ENCODE peak calls at places on chromosome 19, in five cellular contexts. K is stomach; N is Calu3; M is activated gamma-delta T cell treated with anti-CD3 and anti-CD28 coated beads, Interleukin-2, amount 50 U/mL, for 16 hours; F is activated naive CD8-positive, alpha-beta T cell treated with anti-CD3 and anti-CD28 coated beads, Interleukin-2, amount 50 U/mL, for 24 hours. T is an unnamed sample.

GRCh38 chr19:50567052-50567841 is 988 bp downstream of the LRRC4B start:
- DNase-seq in K (no peak), N (no peak), M (no peak), F (no peak), T (no peak)

GRCh38 chr19:11243798-11244169 is 4.4 kb downstream of the ANGPTL8 start:
- DNase-seq in K (no peak), N (no peak), M (no peak), F (no peak), T (no peak)

GRCh38 chr19:1042689-1043511 is 3.0 kb downstream of the ABCA7 start:
- DNase-seq in K (no peak), N (no peak), M (no peak), F (no peak), T (no peak)

GRCh38 chr19:46896076-46896794 is 35.4 kb downstream of the ARHGAP35 start:
- DNase-seq in K (no peak), N (no peak), M (no peak), F (no peak), T (no peak)

GRCh38 chr19:53086949-53087348 is 16.3 kb downstream of the ZNF160 start:
- DNase-seq in K (no peak), N (no peak), M (no peak), F (no peak), T (no peak)

GRCh38 chr19:15195987-15196682 is 4.7 kb downstream of the NOTCH3 start:
- DNase-seq in K (peak), N (peak), M (no peak), F (peak), T (peak)

GRCh38 chr19:44753932-44754742 is 5.6 kb downstream of the BCL3 start:
- DNase-seq in K (peak), N (peak), M (peak), F (peak), T (peak)

GRCh38 chr19:4120531-4120930 is 3.4 kb downstream of the MAP2K2 start:
- DNase-seq in K (no peak), N (no peak), M (no peak), F (no peak), T (no peak)

GRCh38 chr19:42076375-42076944 is 494 bp downstream of the ZNF574 start:
- DNase-seq in K (no peak), N (no peak), M (no peak), F (peak), T (no peak)

GRCh38 chr19:34960940-34961679 is 2.9 kb downstream of the ZNF792 start:
- DNase-seq in K (no peak), N (no peak), M (no peak), F (no peak), T (no peak)

GRCh38 chr19:15563325-15563794 is 51.7 kb upstream of the CYP4F8 start:
- DNase-seq in K (peak), N (peak), M (no peak), F (no peak), T (no peak)

GRCh38 chr19:31975461-31975860 is 369.9 kb upstream of the ZNF507 start:
- DNase-seq in K (no peak), N (no peak), M (no peak), F (no peak), T (no peak)

GRCh38 chr19:53015730-53016129 is 2.0 kb downstream of the ERVV-1 start:
- DNase-seq in K (no peak), N (no peak), M (no peak), F (no peak), T (no peak)

GRCh38 chr19:18470153-18470552 is 32.2 kb upstream of the ISYNA1 start:
- DNase-seq in K (no peak), N (peak), M (no peak), F (peak), T (peak)

GRCh38 chr19:17365361-17365760 is 11.8 kb downstream of the PLVAP start:
- DNase-seq in K (no peak), N (no peak), M (no peak), F (no peak), T (no peak)

GRCh38 chr19:32646556-32646955 is 28.4 kb downstream of the ANKRD27 start:
- DNase-seq in K (no peak), N (no peak), M (no peak), F (peak), T (no peak)

GRCh38 chr19:55418185-55418584 is 10.6 kb upstream of the UBE2S start:
- DNase-seq in K (peak), N (peak), M (peak), F (peak), T (peak)

GRCh38 chr19:16895467-16896097 is 6.8 kb downstream of the F2RL3 start:
- DNase-seq in K (no peak), N (no peak), M (no peak), F (no peak), T (no peak)

T was measured in hepatocyte.